ENCODE peak calls at places on chromosomes 13 and 19, in five cellular contexts. F is fibroblast of lung; O is uterus; D is CD4-positive, alpha-beta T cell; I is PC-3. V is an unnamed sample.
A peak's percentile ranks its signal among the peaks of the same experiment; 100 is the strongest.

GRCh38 chr13:112983428-112984196 is 14.6 kb downstream of the MCF2L start:
- DNase-seq in F (no peak), O (no peak), D (no peak), I (no peak), V (no peak)

GRCh38 chr13:92573467-92574057 is 653.0 kb upstream of the GPC6 start:
- DNase-seq in F (peak; percentile 20), O (no peak), D (no peak), I (peak; percentile 9), V (no peak)

GRCh38 chr19:44111910-44112463 is 1.2 kb upstream of the ZNF225 start:
- DNase-seq in F (peak; percentile 92), O (no peak), D (no peak), I (no peak), V (no peak)

GRCh38 chr19:46624958-46625661 is at the start of gene PTGIR:
- DNase-seq in F (peak; percentile 78), O (peak; percentile 88), D (no peak), I (no peak), V (no peak)

GRCh38 chr13:110449225-110450015 is 112.1 kb downstream of the RAB20 start:
- DNase-seq in F (no peak), O (peak; percentile 7), D (no peak), I (no peak), V (no peak)

GRCh38 chr13:81636120-81636519 is 1295.2 kb upstream of the SPRY2 start:
- DNase-seq in F (no peak), O (no peak), D (no peak), I (no peak), V (no peak)

GRCh38 chr13:60851378-60851777 is 454.4 kb downstream of the TDRD3 start:
- DNase-seq in F (no peak), O (no peak), D (no peak), I (no peak), V (no peak)

GRCh38 chr13:49020328-49020727 is 44.6 kb downstream of the FNDC3A start:
- DNase-seq in F (no peak), O (no peak), D (no peak), I (no peak), V (no peak)

GRCh38 chr13:31987535-31988170 is 43.9 kb upstream of the FRY start:
- DNase-seq in F (no peak), O (no peak), D (no peak), I (no peak), V (no peak)

GRCh38 chr13:96650301-96650886 is 343.9 kb downstream of the OXGR1 start:
- DNase-seq in F (peak; percentile 73), O (no peak), D (no peak), I (peak; percentile 89), V (no peak)

GRCh38 chr13:67518785-67519184 is 288.6 kb upstream of the PCDH9 start:
- DNase-seq in F (no peak), O (no peak), D (no peak), I (no peak), V (no peak)

GRCh38 chr13:113178896-113179167 is 20.4 kb downstream of the PROZ start:
- DNase-seq in F (no peak), O (no peak), D (no peak), I (no peak), V (no peak)

GRCh38 chr13:34294483-34295129 is 476.7 kb downstream of the RFC3 start:
- DNase-seq in F (peak; percentile 27), O (no peak), D (no peak), I (no peak), V (no peak)

GRCh38 chr19:45716314-45717130 is 14.2 kb downstream of the FBXO46 start:
- DNase-seq in F (peak; percentile 36), O (peak; percentile 22), D (peak; percentile 8), I (peak; percentile 44), V (no peak)

GRCh38 chr13:102868366-102868936 is 22.6 kb downstream of the ERCC5 start:
- DNase-seq in F (no peak), O (no peak), D (no peak), I (no peak), V (no peak)

GRCh38 chr19:6063576-6063961 is 46.7 kb downstream of the RFX2 start:
- DNase-seq in F (no peak), O (peak; percentile 20), D (no peak), I (no peak), V (no peak)

GRCh38 chr13:106521101-106521799 is 14.2 kb downstream of the EFNB2 start:
- DNase-seq in F (no peak), O (no peak), D (no peak), I (peak; percentile 66), V (no peak)

GRCh38 chr13:53683608-53684007 is 655.0 kb downstream of the OLFM4 start:
- DNase-seq in F (no peak), O (no peak), D (no peak), I (no peak), V (no peak)

GRCh38 chr13:26038931-26039475 is 12.8 kb downstream of the SHISA2 start:
- DNase-seq in F (no peak), O (no peak), D (no peak), I (no peak), V (no peak)

GRCh38 chr13:67238861-67239260 is 8.7 kb upstream of the PCDH9 start:
- DNase-seq in F (no peak), O (no peak), D (no peak), I (no peak), V (no peak)

GRCh38 chr13:22080832-22081231 is 410.0 kb downstream of the FGF9 start:
- DNase-seq in F (no peak), O (no peak), D (no peak), I (no peak), V (no peak)

GRCh38 chr13:39054112-39054511 is 15.9 kb downstream of the NHLRC3 start:
- DNase-seq in F (no peak), O (no peak), D (no peak), I (no peak), V (no peak)

GRCh38 chr19:38684078-38684861 is 36.8 kb downstream of the ACTN4 start:
- DNase-seq in F (peak; percentile 95), O (peak; percentile 80), D (no peak), I (peak; percentile 88), V (no peak)

GRCh38 chr19:14167594-14168138 is 31.3 kb upstream of the ASF1B start:
- DNase-seq in F (no peak), O (no peak), D (peak; percentile 34), I (no peak), V (no peak)

GRCh38 chr13:40789275-40790231 is at the start of gene SLC25A15:
- DNase-seq in F (peak; percentile 79), O (peak; percentile 73), D (peak; percentile 70), I (peak; percentile 81), V (peak; percentile 66)

GRCh38 chr13:78700121-78700910 is 41.4 kb upstream of the OBI1 start:
- DNase-seq in F (peak; percentile 84), O (no peak), D (no peak), I (peak; percentile 64), V (no peak)

GRCh38 chr13:21043898-21044297 is 17.5 kb downstream of the LATS2 start:
- DNase-seq in F (peak; percentile 92), O (no peak), D (no peak), I (no peak), V (no peak)

GRCh38 chr13:109567315-109567714 is 219.1 kb downstream of the IRS2 start:
- DNase-seq in F (peak; percentile 22), O (no peak), D (no peak), I (peak; percentile 33), V (no peak)

GRCh38 chr13:64457976-64458375 is 2772.2 kb downstream of the PCDH9 start:
- DNase-seq in F (peak; percentile 58), O (no peak), D (no peak), I (no peak), V (no peak)

GRCh38 chr13:40576369-40576768 is 90.1 kb downstream of the FOXO1 start:
- DNase-seq in F (no peak), O (no peak), D (no peak), I (no peak), V (no peak)

GRCh38 chr19:58085348-58085875 is 12.6 kb downstream of the ZSCAN18 start:
- DNase-seq in F (no peak), O (no peak), D (no peak), I (no peak), V (no peak)
- H3K9me3 ChIP-seq in F (no peaks in the 10 kb centered on the region), O (no peaks in the 10 kb centered on the region), D (peaks cover 77% of the 10 kb centered on the region), I (peaks cover 51% of the 10 kb centered on the region), V (peaks cover 11% of the 10 kb centered on the region)

DNA sequence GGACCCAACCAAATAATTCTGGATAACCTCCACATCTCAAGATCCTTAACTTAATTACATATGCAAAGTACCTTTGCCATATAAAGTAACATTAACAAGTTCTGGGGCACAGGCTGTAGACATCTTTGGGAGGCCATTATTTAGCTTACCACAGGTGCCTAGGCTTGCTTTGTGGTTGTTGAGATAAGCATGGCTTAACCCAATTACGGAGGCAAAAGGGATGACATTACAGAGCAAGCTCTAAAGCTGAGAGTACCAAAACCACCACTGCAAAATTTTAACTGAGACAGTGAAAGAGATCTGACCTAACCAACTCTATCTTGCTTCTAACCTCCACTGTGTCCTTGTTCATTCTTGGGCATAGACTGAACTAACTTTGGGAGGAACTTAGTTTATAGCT is 502.9 kb upstream of the ATXN8OS start:
- DNase-seq in F (no peak), O (no peak), D (no peak), I (no peak), V (no peak)
- H3K9me3 ChIP-seq in F (no peaks in the 10 kb centered on the region), O (no peaks in the 10 kb centered on the region), D (no peaks in the 10 kb centered on the region), I (no peaks in the 10 kb centered on the region), V (peaks cover 3% of the 10 kb centered on the region)

GRCh38 chr19:15254547-15254946 is 22.3 kb upstream of the EPHX3 start:
- DNase-seq in F (no peak), O (no peak), D (no peak), I (no peak), V (no peak)
- H3K9me3 ChIP-seq in F (no peaks in the 10 kb centered on the region), O (no peaks in the 10 kb centered on the region), D (no peaks in the 10 kb centered on the region), I (no peaks in the 10 kb centered on the region), V (no peaks in the 10 kb centered on the region)

GRCh38 chr19:55626350-55626749 is 2.0 kb upstream of the ZNF784 start:
- DNase-seq in F (no peak), O (no peak), D (no peak), I (no peak), V (no peak)
- H3K9me3 ChIP-seq in F (no peaks in the 10 kb centered on the region), O (no peaks in the 10 kb centered on the region), D (no peaks in the 10 kb centered on the region), I (no peaks in the 10 kb centered on the region), V (no peaks in the 10 kb centered on the region)

GRCh38 chr19:34938886-34939285 is 12.2 kb downstream of the ZNF30 start:
- DNase-seq in F (no peak), O (no peak), D (no peak), I (no peak), V (no peak)
- H3K9me3 ChIP-seq in F (no peaks in the 10 kb centered on the region), O (no peaks in the 10 kb centered on the region), D (peaks cover 24% of the 10 kb centered on the region), I (no peaks in the 10 kb centered on the region), V (peaks cover 12% of the 10 kb centered on the region)

DNA sequence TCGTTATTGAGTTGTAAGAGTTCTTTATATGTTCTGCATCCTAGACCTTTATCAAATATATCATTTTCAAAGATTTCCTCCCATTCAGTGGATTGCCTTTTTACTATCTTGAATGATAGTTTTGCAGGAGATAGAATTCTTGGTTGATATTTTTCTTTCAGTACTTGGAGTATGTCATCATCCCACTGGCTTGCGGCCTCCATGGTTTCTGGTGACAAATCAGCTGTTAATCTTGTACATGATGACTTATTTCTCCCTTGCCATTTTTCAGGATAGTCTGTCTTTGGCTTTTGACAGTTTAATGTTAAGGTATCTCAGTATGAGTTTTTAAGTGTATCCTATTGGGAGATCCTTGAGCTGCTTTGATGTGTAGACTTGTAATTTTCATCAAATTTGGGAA is 8.5 kb downstream of the ZNF557 start:
- DNase-seq in F (no peak), O (no peak), D (no peak), I (no peak), V (no peak)
- H3K9me3 ChIP-seq in F (peaks cover 16% of the 10 kb centered on the region), O (no peaks in the 10 kb centered on the region), D (peaks cover 83% of the 10 kb centered on the region), I (peaks cover 49% of the 10 kb centered on the region), V (peaks cover 59% of the 10 kb centered on the region)